ENCODE peak calls at places on chromosome 5, in ten cellular contexts. W is uterus, N is A549, S is HCT116, F is ovary, E is H1, B is upper lobe of left lung, G is vagina, K is spleen, O is HepG2. U is an unnamed sample. For H3K4me1, the result is how much of the 10 kb centered on the place peaks cover.

GRCh38 chr5:163758283-163758711 is 252.9 kb downstream of the MAT2B start:
- DNase-seq in W (no peak), N (no peak), S (no peak), F (no peak), E (no peak), B (no peak), G (no peak), K (no peak), O (no peak), U (no peak)

GRCh38 chr5:59367791-59368394 is 525.6 kb downstream of the PDE4D start:
- DNase-seq in W (peak), N (peak), S (peak), F (peak), E (no peak), B (no peak), G (no peak), K (no peak), O (peak), U (peak)

GRCh38 chr5:171980729-171981128 is 25.7 kb downstream of the FBXW11 start:
- DNase-seq in W (no peak), N (no peak), S (no peak), F (no peak), E (no peak), B (no peak), G (no peak), K (no peak), O (no peak), U (no peak)

GRCh38 chr5:133385346-133385745 is 227.0 kb downstream of the FSTL4 start:
- DNase-seq in W (no peak), N (no peak), S (no peak), F (no peak), E (no peak), B (no peak), G (peak), K (peak), O (no peak), U (no peak)

GRCh38 chr5:52881468-52881867 is 93.8 kb downstream of the ITGA1 start:
- DNase-seq in W (no peak), N (no peak), S (no peak), F (no peak), E (no peak), B (no peak), G (no peak), K (no peak), O (peak), U (no peak)

GRCh38 chr5:75603421-75603820 is 7.8 kb upstream of the ANKDD1B start:
- DNase-seq in W (no peak), N (no peak), S (no peak), F (no peak), E (no peak), B (no peak), G (no peak), K (no peak), O (no peak), U (no peak)

GRCh38 chr5:31095796-31096195 is 97.7 kb upstream of the CDH6 start:
- DNase-seq in W (no peak), N (no peak), S (no peak), F (no peak), E (no peak), B (no peak), G (no peak), K (no peak), O (no peak), U (no peak)

GRCh38 chr5:32357678-32358077 is 44.9 kb upstream of the MTMR12 start:
- DNase-seq in W (no peak), N (no peak), S (no peak), F (no peak), E (no peak), B (no peak), G (no peak), K (no peak), O (no peak), U (no peak)

GRCh38 chr5:56011835-56012234 is 17.1 kb upstream of the IL6ST start:
- DNase-seq in W (no peak), N (peak), S (no peak), F (no peak), E (no peak), B (no peak), G (no peak), K (no peak), O (no peak), U (no peak)

GRCh38 chr5:61275841-61276240 is 56.2 kb upstream of the ZSWIM6 start:
- DNase-seq in W (no peak), N (peak), S (no peak), F (no peak), E (no peak), B (no peak), G (no peak), K (peak), O (no peak), U (peak)

GRCh38 chr5:154771383-154771901 is 16.3 kb downstream of the LARP1 start:
- DNase-seq in W (peak), N (no peak), S (no peak), F (peak), E (no peak), B (no peak), G (no peak), K (no peak), O (no peak), U (no peak)

GRCh38 chr5:59130441-59130840 is 547.6 kb downstream of the RAB3C start:
- DNase-seq in W (no peak), N (peak), S (no peak), F (no peak), E (no peak), B (no peak), G (no peak), K (no peak), O (no peak), U (no peak)

GRCh38 chr5:103397996-103398581 is 139.5 kb downstream of the MACIR start:
- DNase-seq in W (no peak), N (no peak), S (no peak), F (no peak), E (no peak), B (no peak), G (no peak), K (no peak), O (no peak), U (no peak)

GRCh38 chr5:2187156-2187555 is 304.4 kb upstream of the IRX4 start:
- DNase-seq in W (no peak), N (no peak), S (no peak), F (no peak), E (peak), B (no peak), G (peak), K (no peak), O (no peak), U (no peak)

GRCh38 chr5:91162534-91163381 is 220.4 kb downstream of the ARRDC3 start:
- DNase-seq in W (peak), N (peak), S (peak), F (no peak), E (no peak), B (no peak), G (no peak), K (peak), O (peak), U (peak)

GRCh38 chr5:149471406-149472183 is 79.6 kb downstream of the CSNK1A1 start:
- DNase-seq in W (peak), N (peak), S (no peak), F (no peak), E (no peak), B (no peak), G (no peak), K (no peak), O (no peak), U (peak)

GRCh38 chr5:22998362-22998761 is 145.2 kb upstream of the CDH12 start:
- DNase-seq in W (no peak), N (no peak), S (no peak), F (no peak), E (no peak), B (no peak), G (no peak), K (no peak), O (no peak), U (no peak)

GRCh38 chr5:106408141-106408540 is 1262.6 kb downstream of the EFNA5 start:
- DNase-seq in W (no peak), N (no peak), S (no peak), F (no peak), E (no peak), B (no peak), G (no peak), K (no peak), O (no peak), U (no peak)

GRCh38 chr5:88269222-88269771 is 652 bp upstream of the TMEM161B start:
- DNase-seq in W (no peak), N (no peak), S (no peak), F (peak), E (no peak), B (no peak), G (no peak), K (peak), O (peak), U (no peak)

GRCh38 chr5:43066231-43066798 is 26.2 kb upstream of the ANXA2R start:
- DNase-seq in W (peak), N (peak), S (peak), F (peak), E (peak), B (peak), G (no peak), K (peak), O (peak), U (peak)

GRCh38 chr5:179405426-179406030 is 60.3 kb upstream of the ADAMTS2 start:
- DNase-seq in W (no peak), N (no peak), S (no peak), F (no peak), E (no peak), B (no peak), G (peak), K (no peak), O (no peak), U (no peak)

GRCh38 chr5:121384359-121384758 is 467.3 kb upstream of the FTMT start:
- DNase-seq in W (no peak), N (no peak), S (no peak), F (no peak), E (no peak), B (no peak), G (no peak), K (no peak), O (no peak), U (no peak)

GRCh38 chr5:133742370-133743036 is 130.2 kb upstream of the FSTL4 start:
- DNase-seq in W (no peak), N (peak), S (no peak), F (no peak), E (no peak), B (no peak), G (peak), K (no peak), O (no peak), U (no peak)

GRCh38 chr5:22372376-22372775 is 480.8 kb downstream of the CDH12 start:
- DNase-seq in W (no peak), N (no peak), S (no peak), F (no peak), E (no peak), B (no peak), G (no peak), K (no peak), O (no peak), U (no peak)

GRCh38 chr5:610011-610743 is 2.0 kb upstream of the CEP72 start:
- DNase-seq in W (no peak), N (no peak), S (no peak), F (no peak), E (no peak), B (peak), G (no peak), K (peak), O (no peak), U (no peak)

GRCh38 chr5:118301696-118302095 is 686.7 kb downstream of the DTWD2 start:
- DNase-seq in W (no peak), N (no peak), S (no peak), F (no peak), E (no peak), B (no peak), G (no peak), K (no peak), O (no peak), U (no peak)

GRCh38 chr5:175873090-175873454 is 1.7 kb downstream of the CPLX2 start:
- DNase-seq in W (no peak), N (peak), S (no peak), F (no peak), E (peak), B (no peak), G (no peak), K (no peak), O (peak), U (no peak)

GRCh38 chr5:121744577-121744976 is 107.1 kb upstream of the FTMT start:
- DNase-seq in W (no peak), N (no peak), S (no peak), F (no peak), E (no peak), B (no peak), G (no peak), K (no peak), O (no peak), U (no peak)

GRCh38 chr5:134128648-134128995 is 14.1 kb downstream of the TCF7 start:
- DNase-seq in W (no peak), N (no peak), S (no peak), F (peak), E (no peak), B (no peak), G (no peak), K (no peak), O (no peak), U (no peak)

GRCh38 chr5:157464518-157465171 is 4.6 kb downstream of the NIPAL4 start:
- DNase-seq in W (peak), N (peak), S (peak), F (no peak), E (no peak), B (no peak), G (no peak), K (no peak), O (no peak), U (peak)

GRCh38 chr5:139382371-139382770 is 726 bp downstream of the SLC23A1 start:
- DNase-seq in W (no peak), N (no peak), S (no peak), F (peak), E (no peak), B (no peak), G (peak), K (peak), O (no peak), U (no peak)

GRCh38 chr5:133128066-133128465 is 76.3 kb downstream of the HSPA4 start:
- DNase-seq in W (no peak), N (no peak), S (no peak), F (no peak), E (no peak), B (no peak), G (no peak), K (no peak), O (no peak), U (no peak)

GRCh38 chr5:377326-377981 is 55.9 kb downstream of the AHRR start:
- DNase-seq in W (no peak), N (no peak), S (no peak), F (no peak), E (peak), B (no peak), G (peak), K (peak), O (no peak), U (peak)

GRCh38 chr5:116360008-116360853 is 214.4 kb downstream of the SEMA6A start:
- DNase-seq in W (peak), N (no peak), S (no peak), F (peak), E (no peak), B (no peak), G (no peak), K (no peak), O (no peak), U (peak)

GRCh38 chr5:135891804-135892203 is 3.8 kb downstream of the IL9 start:
- DNase-seq in W (no peak), N (no peak), S (no peak), F (no peak), E (no peak), B (no peak), G (no peak), K (no peak), O (no peak), U (no peak)

GRCh38 chr5:19886123-19886921 is 101.7 kb downstream of the CDH18 start:
- DNase-seq in W (no peak), N (no peak), S (no peak), F (no peak), E (no peak), B (no peak), G (no peak), K (no peak), O (no peak), U (no peak)

GRCh38 chr5:13385066-13385465 is 559.4 kb downstream of the DNAH5 start:
- DNase-seq in W (no peak), N (no peak), S (no peak), F (no peak), E (no peak), B (no peak), G (no peak), K (no peak), O (no peak), U (no peak)

GRCh38 chr5:113759505-113760145 is 246.1 kb downstream of the YTHDC2 start:
- DNase-seq in W (no peak), N (no peak), S (no peak), F (no peak), E (no peak), B (no peak), G (no peak), K (no peak), O (no peak), U (no peak)
- TF ChIP-seq POLR2A in W (no peak), N (no peak), S (no peak), F (no peak), E (no peak), B (no peak), G (no peak), K (no peak), O (no peak), U (no peak)

GRCh38 chr5:178202541-178202940 is 1.8 kb upstream of the HNRNPAB start:
- DNase-seq in W (no peak), N (no peak), S (no peak), F (no peak), E (no peak), B (no peak), G (no peak), K (no peak), O (no peak), U (no peak)

GRCh38 chr5:178204205-178205009 is at the start of gene HNRNPAB:
- DNase-seq in W (peak), N (peak), S (peak), F (peak), E (peak), B (peak), G (peak), K (peak), O (peak), U (peak)

GRCh38 chr5:178205010-178205748 is 846 bp downstream of the HNRNPAB start:
- DNase-seq in W (peak), N (peak), S (no peak), F (peak), E (peak), B (peak), G (no peak), K (peak), O (peak), U (peak)

GRCh38 chr5:178201927-178202235 is 2.5 kb upstream of the HNRNPAB start:
- DNase-seq in W (no peak), N (no peak), S (no peak), F (no peak), E (no peak), B (no peak), G (no peak), K (no peak), O (peak), U (no peak)

DNA sequence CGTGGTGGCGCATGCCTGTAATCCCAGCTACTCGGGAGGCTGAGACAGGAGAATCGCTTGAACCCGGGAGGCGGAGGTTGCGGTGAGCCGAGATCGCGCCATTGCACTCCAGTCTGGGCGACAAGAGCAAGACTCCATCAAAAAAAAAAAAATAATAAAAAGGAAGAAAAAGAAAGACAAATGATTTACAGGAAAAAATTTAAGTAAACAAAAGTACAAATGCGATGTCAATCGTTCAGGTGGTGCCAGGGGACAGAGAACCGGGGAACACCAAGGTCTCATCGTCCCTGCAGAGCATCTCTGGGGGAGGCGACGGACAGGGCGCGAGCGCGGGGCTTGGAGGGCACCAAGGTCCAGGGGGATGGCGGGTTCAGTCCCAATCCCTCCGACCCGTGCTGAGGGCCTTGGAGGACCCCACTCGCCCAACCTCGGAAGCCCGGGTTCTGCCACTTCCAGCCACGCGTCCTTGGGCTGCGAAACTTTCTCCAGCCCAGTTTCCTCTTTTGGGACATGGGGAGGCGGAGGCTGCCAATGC is 596 bp upstream of the HNRNPAB start:
- DNase-seq in W (no peak), N (no peak), S (no peak), F (no peak), E (no peak), B (peak), G (peak), K (no peak), O (no peak), U (no peak)
- H3K27ac ChIP-seq in W (no peak), N (peak), S (peak), F (no peak), E (peak), B (peak), G (no peak), K (peak), O (peak), U (peak)

GRCh38 chr5:142310803-142311202 is 14.0 kb downstream of the SPRY4 start:
- DNase-seq in W (no peak), N (no peak), S (no peak), F (no peak), E (no peak), B (no peak), G (no peak), K (no peak), O (no peak), U (no peak)
- H3K4me1 ChIP-seq in W (under half), N (under half), S (under half), F (under half), E (under half), B (under half), G (under half), K (under half), O (half or more), U (under half)

DNA sequence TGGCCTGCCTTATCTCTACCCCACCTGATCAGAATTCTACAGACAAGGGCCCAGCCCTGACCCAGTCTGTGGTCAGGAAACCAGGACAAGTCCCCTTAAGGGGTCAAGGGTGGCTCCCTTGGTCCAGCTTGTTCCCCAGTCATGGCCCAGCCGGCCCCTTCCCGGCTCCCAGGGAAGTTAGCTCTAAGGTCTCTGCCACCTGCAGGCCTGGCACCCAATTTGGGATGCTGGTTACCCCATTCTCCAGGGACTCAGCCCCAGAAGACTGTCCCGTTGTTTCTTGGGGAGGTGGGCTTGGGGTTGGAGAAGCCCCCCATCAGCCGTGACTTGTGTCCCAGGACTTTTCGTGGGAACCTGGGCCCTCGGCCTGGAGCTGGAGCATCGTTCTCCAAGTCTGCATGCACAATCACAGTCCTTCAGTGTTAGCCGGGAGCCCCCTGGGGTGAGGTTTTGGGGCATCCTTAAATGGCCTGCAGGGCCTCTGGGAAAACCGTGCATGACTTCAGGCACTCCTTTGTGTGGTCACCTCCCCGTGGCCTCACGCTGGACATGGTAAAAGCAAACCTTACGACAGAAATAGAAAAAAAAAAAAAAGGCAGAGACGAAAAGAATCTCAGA is 150.8 kb upstream of the PHYKPL start:
- DNase-seq in W (no peak), N (no peak), S (no peak), F (no peak), E (no peak), B (no peak), G (no peak), K (peak), O (no peak), U (no peak)
- TF ChIP-seq POLR2A in W (no peak), N (no peak), S (no peak), F (no peak), E (no peak), B (no peak), G (no peak), K (no peak), O (no peak), U (no peak)

GRCh38 chr5:141360685-141361084 is 891 bp downstream of the PCDHGB2 start:
- DNase-seq in W (no peak), N (no peak), S (no peak), F (no peak), E (no peak), B (no peak), G (no peak), K (no peak), O (no peak), U (no peak)
- H3K27ac ChIP-seq in W (no peak), N (no peak), S (no peak), F (no peak), E (no peak), B (no peak), G (no peak), K (no peak), O (no peak), U (peak)

GRCh38 chr5:113266227-113266912 is 168.4 kb downstream of the TSSK1B start:
- DNase-seq in W (no peak), N (no peak), S (no peak), F (no peak), E (no peak), B (no peak), G (no peak), K (no peak), O (no peak), U (no peak)
- H3K4me1 ChIP-seq in W (under half), N (under half), S (under half), F (under half), E (under half), B (under half), G (under half), K (under half), O (under half), U (under half)